ENCODE peak calls at places on chromosomes 7 and 10, in seven cellular contexts. J, C, P, X, Q, A and F are unnamed samples.

GRCh38 chr10:75430000-75430763 is 1.2 kb upstream of the LRMDA start:
- DNase-seq in J (no peak), C (no peak), P (no peak), X (no peak), Q (peak), A (no peak), F (no peak)

GRCh38 chr10:7316839-7317238 is 94.0 kb downstream of the SFMBT2 start:
- DNase-seq in J (no peak), C (no peak), P (no peak), X (no peak), Q (no peak), A (no peak), F (no peak)

GRCh38 chr7:18846765-18847215 is 270.6 kb downstream of the TWIST1 start:
- DNase-seq in J (no peak), C (no peak), P (no peak), X (no peak), Q (no peak), A (no peak), F (no peak)

GRCh38 chr7:6106140-6106904 is 75.1 kb downstream of the ANKRD61 start:
- DNase-seq in J (no peak), C (no peak), P (peak), X (no peak), Q (peak), A (no peak), F (no peak)

GRCh38 chr10:128297709-128298457 is 171.7 kb upstream of the MKI67 start:
- DNase-seq in J (no peak), C (no peak), P (no peak), X (no peak), Q (peak), A (no peak), F (no peak)

GRCh38 chr10:82757907-82758306 is 882.9 kb downstream of the NRG3 start:
- DNase-seq in J (no peak), C (no peak), P (no peak), X (no peak), Q (no peak), A (no peak), F (no peak)

GRCh38 chr7:149104749-149105148 is 14.2 kb upstream of the ZNF786 start:
- DNase-seq in J (no peak), C (no peak), P (no peak), X (no peak), Q (no peak), A (no peak), F (no peak)

GRCh38 chr7:28168393-28169158 is 12.0 kb downstream of the JAZF1 start:
- DNase-seq in J (no peak), C (no peak), P (no peak), X (no peak), Q (no peak), A (no peak), F (no peak)

GRCh38 chr10:71234017-71234894 is 21.9 kb downstream of the UNC5B start:
- DNase-seq in J (no peak), C (no peak), P (no peak), X (no peak), Q (peak), A (no peak), F (no peak)

GRCh38 chr10:95327367-95327766 is 36.6 kb upstream of the PDLIM1 start:
- DNase-seq in J (no peak), C (no peak), P (no peak), X (no peak), Q (peak), A (no peak), F (no peak)

GRCh38 chr7:27182861-27183681 is 2.0 kb downstream of the HOXA11 start:
- DNase-seq in J (no peak), C (no peak), P (no peak), X (no peak), Q (peak), A (no peak), F (no peak)

GRCh38 chr7:19143930-19144574 is 1.2 kb downstream of the FERD3L start:
- DNase-seq in J (no peak), C (no peak), P (no peak), X (no peak), Q (no peak), A (no peak), F (no peak)

GRCh38 chr10:88089498-88089897 is 226.1 kb downstream of the PTEN start:
- DNase-seq in J (no peak), C (no peak), P (no peak), X (no peak), Q (peak), A (no peak), F (no peak)

GRCh38 chr7:22663319-22663718 is 63.7 kb upstream of the IL6 start:
- DNase-seq in J (no peak), C (no peak), P (no peak), X (no peak), Q (no peak), A (no peak), F (no peak)

GRCh38 chr10:77267703-77268630 is 369.6 kb downstream of the KCNMA1 start:
- DNase-seq in J (no peak), C (no peak), P (no peak), X (no peak), Q (no peak), A (no peak), F (no peak)

GRCh38 chr10:28983799-28984198 is 305.1 kb upstream of the LYZL1 start:
- DNase-seq in J (no peak), C (no peak), P (no peak), X (no peak), Q (no peak), A (no peak), F (no peak)

GRCh38 chr7:3240826-3241430 is 60.1 kb upstream of the SDK1 start:
- DNase-seq in J (no peak), C (no peak), P (no peak), X (no peak), Q (no peak), A (no peak), F (no peak)